ENCODE peak calls at places on chromosomes 12 and 14, in eight cellular contexts. W, Q, Z, E, U, D, N and S are unnamed samples.

GRCh38 chr12:79686171-79686570 is 4.6 kb downstream of the PAWR start:
- DNase-seq in U (no peak), N (no peak), W (no peak), D (no peak), E (no peak), Q (no peak), Z (no peak), S (no peak)

GRCh38 chr12:89307665-89308253 is 44.5 kb downstream of the DUSP6 start:
- DNase-seq in N (no peak), U (no peak), D (peak; percentile 80), W (no peak), E (no peak), Z (no peak), Q (no peak), S (no peak)

GRCh38 chr14:80055912-80056801 is 155.1 kb downstream of the DIO2 start:
- DNase-seq in U (no peak), E (peak; percentile 18), N (peak; percentile 35), D (peak; percentile 20), W (no peak), Q (peak; percentile 27), Z (peak; percentile 70), S (peak; percentile 36)

GRCh38 chr12:63151061-63151897 is at the start of gene AVPR1A:
- DNase-seq in U (no peak), Q (no peak), W (no peak), E (no peak), N (peak; percentile 59), Z (no peak), D (no peak), S (no peak)

GRCh38 chr12:2335109-2335508 is 282.3 kb downstream of the CACNA1C start:
- DNase-seq in D (no peak), Q (no peak), Z (no peak), W (no peak), E (no peak), N (no peak), U (no peak), S (no peak)

GRCh38 chr14:101196795-101197590 is 293.5 kb upstream of the RTL1 start:
- DNase-seq in E (no peak), Z (no peak), D (no peak), Q (peak; percentile 18), N (peak; percentile 23), W (no peak), U (peak; percentile 24), S (no peak)

GRCh38 chr14:37047996-37048395 is 124.4 kb downstream of the SLC25A21 start:
- DNase-seq in W (no peak), Q (no peak), Z (no peak), N (no peak), D (no peak), U (no peak), E (no peak), S (no peak)

GRCh38 chr14:105065280-105066228 is at the start of gene GPR132:
- DNase-seq in Q (peak; percentile 63), Z (peak; percentile 30), N (peak; percentile 63), E (no peak), D (peak; percentile 84), W (no peak), U (peak; percentile 76), S (no peak)

GRCh38 chr12:39047539-39048078 is 142.2 kb upstream of the CPNE8 start:
- DNase-seq in N (no peak), Z (no peak), Q (no peak), U (no peak), E (no peak), W (no peak), D (no peak), S (peak; percentile 34)

GRCh38 chr12:54981796-54982195 is 2.8 kb downstream of the TESPA1 start:
- DNase-seq in D (no peak), N (no peak), Z (no peak), E (no peak), W (no peak), U (no peak), Q (no peak), S (no peak)

GRCh38 chr14:105313381-105314286 is 914 bp upstream of the PACS2 start:
- DNase-seq in W (no peak), U (peak; percentile 69), Z (peak; percentile 34), E (no peak), Q (peak; percentile 43), D (peak; percentile 22), N (no peak), S (peak; percentile 81)

GRCh38 chr12:131865196-131865875 is 29.1 kb upstream of the ULK1 start:
- DNase-seq in Z (no peak), N (no peak), Q (no peak), U (no peak), W (peak; percentile 72), E (peak; percentile 91), D (no peak), S (no peak)

GRCh38 chr12:30753761-30754382 is 879 bp downstream of the CAPRIN2 start:
- DNase-seq in Z (peak; percentile 41), Q (no peak), D (peak; percentile 43), U (no peak), W (no peak), E (peak; percentile 24), N (no peak), S (peak; percentile 9)

GRCh38 chr12:128825845-128826244 is 2.1 kb upstream of the SLC15A4 start:
- DNase-seq in Q (peak; percentile 7), W (no peak), U (no peak), Z (no peak), N (no peak), D (no peak), E (no peak), S (peak; percentile 12)

GRCh38 chr14:59189281-59189821 is 884 bp downstream of the DAAM1 start:
- DNase-seq in Z (peak; percentile 33), D (peak; percentile 6), E (no peak), U (peak; percentile 51), W (no peak), Q (no peak), N (peak; percentile 52), S (no peak)

GRCh38 chr14:95496690-95497241 is 19.7 kb downstream of the SYNE3 start:
- DNase-seq in N (no peak), Z (peak; percentile 72), Q (no peak), E (no peak), D (no peak), W (no peak), U (no peak), S (peak; percentile 98)

GRCh38 chr12:63276537-63277365 is 125.8 kb upstream of the AVPR1A start:
- DNase-seq in N (peak; percentile 73), D (peak; percentile 59), Z (peak; percentile 15), W (peak; percentile 61), E (no peak), U (no peak), Q (peak; percentile 61), S (peak; percentile 70)

GRCh38 chr12:128971802-128972201 is 118.5 kb downstream of the GLT1D1 start:
- DNase-seq in E (no peak), W (no peak), N (no peak), U (no peak), Q (no peak), Z (no peak), D (no peak), S (peak; percentile 17)

GRCh38 chr12:98320026-98320425 is 195.4 kb upstream of the TMPO start:
- DNase-seq in U (no peak), W (no peak), D (no peak), E (no peak), N (no peak), Z (no peak), Q (no peak), S (no peak)

GRCh38 chr14:60642270-60642789 is 6.9 kb downstream of the SIX1 start:
- DNase-seq in Q (no peak), N (no peak), E (no peak), U (no peak), W (no peak), D (no peak), Z (no peak), S (no peak)

GRCh38 chr12:123032736-123033391 is 52.4 kb downstream of the ARL6IP4 start:
- DNase-seq in Z (no peak), N (no peak), W (no peak), U (no peak), E (no peak), D (no peak), Q (no peak), S (no peak)

GRCh38 chr14:71429900-71430299 is 502.3 kb upstream of the RGS6 start:
- DNase-seq in E (no peak), Q (no peak), W (no peak), U (no peak), N (no peak), D (no peak), Z (no peak), S (no peak)

GRCh38 chr12:132207083-132207775 is 63.0 kb downstream of the NOC4L start:
- DNase-seq in D (no peak), U (no peak), E (no peak), Z (no peak), W (no peak), N (no peak), Q (no peak), S (no peak)

GRCh38 chr12:27220057-27220987 is 23.8 kb upstream of the STK38L start:
- DNase-seq in U (no peak), Z (no peak), D (peak; percentile 38), N (no peak), W (no peak), E (no peak), Q (no peak), S (no peak)

GRCh38 chr14:64293976-64294671 is at the start of gene ESR2:
- DNase-seq in N (no peak), E (no peak), W (no peak), D (peak; percentile 33), Q (peak; percentile 31), Z (peak; percentile 59), U (peak; percentile 51), S (peak; percentile 84)

GRCh38 chr12:53381739-53382630 is 2.0 kb downstream of the SP1 start:
- DNase-seq in Z (peak; percentile 80), E (no peak), U (peak; percentile 65), N (no peak), W (no peak), Q (peak; percentile 57), D (peak; percentile 69), S (peak; percentile 13)
- H3K4me3 ChIP-seq in Z (peak overlapping the region; percentile 69), E (peak overlapping the region; percentile 61), U (peak overlapping the region; percentile 61), N (peak overlapping the region; percentile 51), W (peak overlapping the region; percentile 59), Q (peak overlapping the region; percentile 49), D (peak overlapping the region; percentile 29), S (no peak overlapping the region)

GRCh38 chr12:113227686-113228391 is 6.6 kb downstream of the TPCN1 start:
- DNase-seq in Q (no peak), E (no peak), Z (no peak), N (no peak), U (no peak), D (no peak), W (no peak), S (no peak)
- H3K4me1 ChIP-seq in Q (peaks cover 53% of the 10 kb centered on the region), E (peaks cover 11% of the 10 kb centered on the region), Z (peaks cover 9% of the 10 kb centered on the region), N (no peaks in the 10 kb centered on the region), U (peaks cover 77% of the 10 kb centered on the region), D (peaks cover 21% of the 10 kb centered on the region), W (peaks cover 38% of the 10 kb centered on the region), S (peaks cover 19% of the 10 kb centered on the region)

GRCh38 chr12:6200266-6201198 is at the start of gene CD9:
- DNase-seq in W (peak; percentile 46), U (peak; percentile 88), Z (no peak), E (no peak), Q (peak; percentile 75), D (peak; percentile 81), N (peak; percentile 67), S (peak; percentile 80)
- H3K27me3 ChIP-seq in W (no peaks in the 10 kb centered on the region), U (no peaks in the 10 kb centered on the region), Z (peaks cover 52% of the 10 kb centered on the region), E (no peaks in the 10 kb centered on the region), Q (peaks cover 19% of the 10 kb centered on the region), D (no peaks in the 10 kb centered on the region), N (no peaks in the 10 kb centered on the region), S (no peaks in the 10 kb centered on the region)

GRCh38 chr12:75863475-75863874 is 168.1 kb downstream of the PHLDA1 start:
- DNase-seq in W (no peak), Q (no peak), D (no peak), U (no peak), Z (no peak), E (no peak), N (no peak), S (no peak)
- H3K4me3 ChIP-seq in W (no peak overlapping the region), Q (no peak overlapping the region), D (no peak overlapping the region), U (no peak overlapping the region), Z (no peak overlapping the region), E (peak overlapping the region; percentile 4), N (no peak overlapping the region), S (no peak overlapping the region)